ENCODE peak calls at places on chromosomes 1 and 21, in five cellular contexts. R is NCI-H2029; N is progenitor cell of endocrine pancreas; Y is EH; S is stimulated activated CD8-positive, alpha-beta memory T cell treated with anti-CD3 and anti-CD28 coated beads, Interleukin-12 subunit alpha, Interleukin-12 subunit beta, amount 100 ng/mL, for 1 hour. X is an unnamed sample.

GRCh38 chr1:85275701-85276289 is 637 bp downstream of the BCL10 start:
- DNase-seq in R (no peak), N (no peak), Y (no peak), S (no peak), X (no peak)

GRCh38 chr1:45018599-45019230 is 6.7 kb downstream of the UROD start:
- DNase-seq in R (peak), N (peak), Y (peak), S (no peak), X (no peak)

GRCh38 chr1:215651867-215652266 is 84.8 kb downstream of the KCTD3 start:
- DNase-seq in R (no peak), N (no peak), Y (no peak), S (no peak), X (no peak)

GRCh38 chr1:2194319-2194897 is at the start of gene FAAP20:
- DNase-seq in R (no peak), N (no peak), Y (peak), S (peak), X (no peak)

GRCh38 chr1:97906567-97907228 is 14.1 kb downstream of the DPYD start:
- DNase-seq in R (no peak), N (no peak), Y (peak), S (no peak), X (peak)

GRCh38 chr1:247228133-247228532 is 27.7 kb upstream of the VN1R5 start:
- DNase-seq in R (no peak), N (no peak), Y (peak), S (no peak), X (no peak)

GRCh38 chr1:166738873-166739272 is 100.4 kb upstream of the POGK start:
- DNase-seq in R (no peak), N (no peak), Y (no peak), S (no peak), X (no peak)

GRCh38 chr1:248881261-248881660 is 22.4 kb upstream of the ZNF692 start:
- DNase-seq in R (no peak), N (no peak), Y (no peak), S (no peak), X (no peak)

GRCh38 chr1:180598333-180598979 is 33.4 kb upstream of the XPR1 start:
- DNase-seq in R (no peak), N (no peak), Y (peak), S (no peak), X (no peak)

GRCh38 chr1:35288761-35289160 is 20.3 kb downstream of the ZMYM4 start:
- DNase-seq in R (no peak), N (no peak), Y (peak), S (no peak), X (no peak)

GRCh38 chr1:7207875-7208646 is 422.8 kb downstream of the CAMTA1 start:
- DNase-seq in R (peak), N (peak), Y (peak), S (no peak), X (no peak)

GRCh38 chr1:150009604-150010387 is 730 bp downstream of the OTUD7B start:
- DNase-seq in R (peak), N (no peak), Y (peak), S (peak), X (no peak)

GRCh38 chr1:118247593-118247992 is 62.6 kb upstream of the SPAG17 start:
- DNase-seq in R (no peak), N (no peak), Y (peak), S (no peak), X (no peak)

GRCh38 chr1:17624540-17625256 is 85.2 kb downstream of the ARHGEF10L start:
- DNase-seq in R (no peak), N (no peak), Y (peak), S (no peak), X (no peak)

GRCh38 chr1:211019266-211019665 is 114.7 kb downstream of the KCNH1 start:
- DNase-seq in R (no peak), N (no peak), Y (no peak), S (no peak), X (no peak)

GRCh38 chr1:48677306-48678287 is 99.1 kb downstream of the BEND5 start:
- DNase-seq in R (peak), N (peak), Y (peak), S (no peak), X (no peak)

GRCh38 chr1:170461762-170462384 is 70.1 kb upstream of the GORAB start:
- DNase-seq in R (no peak), N (no peak), Y (peak), S (no peak), X (no peak)

GRCh38 chr1:153213519-153213918 is 3.9 kb upstream of the PRR9 start:
- DNase-seq in R (no peak), N (no peak), Y (no peak), S (no peak), X (no peak)

GRCh38 chr21:30116474-30116873 is 50.1 kb downstream of the CLDN17 start:
- DNase-seq in R (no peak), N (no peak), Y (no peak), S (no peak), X (no peak)

GRCh38 chr1:185170291-185170848 is 13.4 kb downstream of the SWT1 start:
- DNase-seq in R (peak), N (peak), Y (peak), S (no peak), X (no peak)

GRCh38 chr1:68456207-68456606 is 6.5 kb upstream of the RPE65 start:
- DNase-seq in R (no peak), N (no peak), Y (no peak), S (no peak), X (no peak)

GRCh38 chr1:217115404-217116380 is 392.5 kb upstream of the ESRRG start:
- DNase-seq in R (no peak), N (no peak), Y (no peak), S (no peak), X (no peak)

GRCh38 chr1:20615946-20616345 is 17.3 kb upstream of the PINK1 start:
- DNase-seq in R (no peak), N (no peak), Y (no peak), S (no peak), X (no peak)

GRCh38 chr1:27392096-27392777 is at the start of gene GPR3:
- DNase-seq in R (peak), N (peak), Y (peak), S (peak), X (peak)

GRCh38 chr1:198986442-198986841 is 347.6 kb downstream of the PTPRC start:
- DNase-seq in R (no peak), N (no peak), Y (no peak), S (no peak), X (no peak)

GRCh38 chr1:47760248-47760629 is 236.9 kb downstream of the TRABD2B start:
- DNase-seq in R (no peak), N (no peak), Y (no peak), S (no peak), X (no peak)